ENCODE peak calls at places on chromosomes 16 and 17, in six cellular contexts. S is body of pancreas, V is spleen, A is NB4, X is esophagus squamous epithelium, G is IMR-90. Q is an unnamed sample.
A peak's percentile ranks its signal among the peaks of the same experiment; 100 is the strongest.

GRCh38 chr17:78369791-78370381 is 8.6 kb upstream of the PGS1 start:
- DNase-seq in S (no peak), V (peak; percentile 58), A (no peak), X (no peak), G (no peak), Q (no peak)

GRCh38 chr16:50066482-50067289 is 916 bp downstream of the HEATR3 start:
- DNase-seq in S (no peak), V (peak; percentile 62), A (no peak), X (no peak), G (no peak), Q (no peak)

GRCh38 chr17:72850410-72850809 is 242.1 kb downstream of the SLC39A11 start:
- DNase-seq in S (no peak), V (no peak), A (no peak), X (no peak), G (peak; percentile 84), Q (no peak)

GRCh38 chr17:50184611-50185398 is 16.6 kb downstream of the COL1A1 start:
- DNase-seq in S (no peak), V (no peak), A (peak; percentile 74), X (no peak), G (peak; percentile 62), Q (peak; percentile 78)

GRCh38 chr16:12801511-12802042 is 2.1 kb downstream of the CPPED1 start:
- DNase-seq in S (no peak), V (no peak), A (peak; percentile 95), X (no peak), G (peak; percentile 56), Q (no peak)

GRCh38 chr17:64687959-64688358 is 25.9 kb upstream of the SMURF2 start:
- DNase-seq in S (no peak), V (no peak), A (no peak), X (no peak), G (peak; percentile 80), Q (no peak)

GRCh38 chr16:74320707-74321106 is 24.1 kb downstream of the PSMD7 start:
- DNase-seq in S (peak; percentile 71), V (no peak), A (no peak), X (no peak), G (no peak), Q (no peak)

GRCh38 chr16:55452996-55453395 is 26.0 kb upstream of the MMP2 start:
- DNase-seq in S (no peak), V (no peak), A (no peak), X (no peak), G (no peak), Q (no peak)

GRCh38 chr17:2335726-2336214 is 487 bp downstream of the TSR1 start:
- DNase-seq in S (no peak), V (peak; percentile 72), A (peak; percentile 16), X (no peak), G (no peak), Q (peak; percentile 25)

GRCh38 chr17:65441053-65441635 is 120.3 kb downstream of the AXIN2 start:
- DNase-seq in S (no peak), V (no peak), A (no peak), X (no peak), G (no peak), Q (no peak)

GRCh38 chr17:12794919-12795517 is 5.7 kb downstream of the ARHGAP44 start:
- DNase-seq in S (no peak), V (no peak), A (no peak), X (no peak), G (no peak), Q (no peak)

GRCh38 chr16:9323170-9323569 is 231.7 kb downstream of the HAPSTR1 start:
- DNase-seq in S (peak; percentile 29), V (no peak), A (no peak), X (no peak), G (no peak), Q (no peak)

GRCh38 chr17:1629647-1630310 is 1.1 kb upstream of the SLC43A2 start:
- DNase-seq in S (peak; percentile 68), V (peak; percentile 96), A (peak; percentile 72), X (no peak), G (peak; percentile 33), Q (no peak)

GRCh38 chr16:54193013-54193655 is 93.5 kb downstream of the IRX3 start:
- DNase-seq in S (no peak), V (no peak), A (no peak), X (no peak), G (no peak), Q (no peak)

GRCh38 chr16:7185689-7186088 is 147.0 kb upstream of the RBFOX1 start:
- DNase-seq in S (no peak), V (no peak), A (no peak), X (no peak), G (no peak), Q (no peak)

GRCh38 chr16:88907768-88908167 is 41.3 kb upstream of the PABPN1L start:
- DNase-seq in S (no peak), V (no peak), A (no peak), X (no peak), G (peak; percentile 56), Q (no peak)

GRCh38 chr17:80025796-80026195 is 9.9 kb downstream of the TBC1D16 start:
- DNase-seq in S (no peak), V (no peak), A (no peak), X (no peak), G (peak; percentile 59), Q (no peak)

GRCh38 chr16:80570106-80570478 is 29.3 kb downstream of the DYNLRB2 start:
- DNase-seq in S (no peak), V (no peak), A (no peak), X (no peak), G (peak; percentile 37), Q (no peak)

GRCh38 chr16:27355610-27356009 is 41.8 kb downstream of the IL4R start:
- DNase-seq in S (peak; percentile 23), V (peak; percentile 87), A (peak; percentile 58), X (no peak), G (peak; percentile 22), Q (no peak)

GRCh38 chr16:16925432-16925831 is 545.3 kb downstream of the XYLT1 start:
- DNase-seq in S (no peak), V (no peak), A (no peak), X (no peak), G (no peak), Q (no peak)

GRCh38 chr16:28596840-28597691 is at the start of gene SULT1A2:
- DNase-seq in S (peak; percentile 84), V (peak; percentile 59), A (peak; percentile 51), X (no peak), G (no peak), Q (no peak)

GRCh38 chr16:50038756-50039529 is 13.9 kb downstream of the CNEP1R1 start:
- DNase-seq in S (no peak), V (no peak), A (peak; percentile 91), X (no peak), G (no peak), Q (no peak)

GRCh38 chr16:67296422-67296821 is 17.1 kb downstream of the PLEKHG4 start:
- DNase-seq in S (no peak), V (peak; percentile 35), A (no peak), X (no peak), G (peak; percentile 92), Q (no peak)

GRCh38 chr17:16122697-16123434 is 92.5 kb downstream of the NCOR1 start:
- DNase-seq in S (no peak), V (no peak), A (no peak), X (no peak), G (peak; percentile 45), Q (no peak)

DNA sequence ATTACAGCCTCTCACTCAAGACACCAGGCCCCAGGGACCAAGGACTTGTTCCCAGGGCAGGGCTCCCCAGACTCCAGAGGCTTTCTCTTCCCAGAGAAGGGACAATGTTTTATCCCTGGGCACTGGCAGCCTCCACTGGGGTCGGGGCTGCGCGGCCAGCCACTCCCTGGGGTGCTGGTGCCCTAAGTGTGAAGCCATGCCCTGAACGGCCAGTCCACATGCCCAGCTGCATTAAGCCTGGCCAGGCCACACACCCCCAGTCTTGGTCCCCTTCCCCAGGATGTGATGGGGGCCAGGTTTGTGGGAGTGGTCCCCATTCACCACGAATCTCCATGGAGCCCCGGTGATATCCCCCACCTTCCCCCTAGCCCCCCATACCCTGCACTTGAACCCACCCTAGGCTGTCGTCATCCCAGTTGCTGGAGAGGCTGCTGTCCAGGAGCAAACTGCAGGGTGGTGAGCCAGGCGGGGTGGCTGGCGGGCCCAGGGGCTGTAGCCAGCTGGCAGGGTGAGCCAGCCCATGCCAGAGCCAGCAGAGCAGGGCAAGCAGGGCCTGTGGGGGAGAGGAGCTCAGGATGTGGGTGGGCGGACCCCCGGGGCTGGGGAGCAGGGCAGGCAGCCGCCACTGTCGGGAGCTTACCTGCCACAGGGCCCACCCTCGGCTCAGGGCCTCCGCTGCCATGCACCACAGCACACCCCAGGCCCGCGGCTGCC is 4.6 kb downstream of the PAQR4 start:
- DNase-seq in S (no peak), V (no peak), A (no peak), X (no peak), G (no peak), Q (no peak)
- TF ChIP-seq POLR2A in S (no peak), V (no peak), A (no peak), X (no peak), G (no peak), Q (no peak)

GRCh38 chr17:59837362-59838195 is 55.2 kb downstream of the TUBD1 start:
- DNase-seq in S (peak; percentile 95), V (no peak), A (peak; percentile 98), X (peak; percentile 53), G (peak; percentile 100), Q (peak; percentile 60)
- TF ChIP-seq POLR2A in S (peak; percentile 81), V (peak; percentile 86), A (peak; percentile 94), X (peak; percentile 91), G (peak; percentile 99), Q (peak; percentile 76)

DNA sequence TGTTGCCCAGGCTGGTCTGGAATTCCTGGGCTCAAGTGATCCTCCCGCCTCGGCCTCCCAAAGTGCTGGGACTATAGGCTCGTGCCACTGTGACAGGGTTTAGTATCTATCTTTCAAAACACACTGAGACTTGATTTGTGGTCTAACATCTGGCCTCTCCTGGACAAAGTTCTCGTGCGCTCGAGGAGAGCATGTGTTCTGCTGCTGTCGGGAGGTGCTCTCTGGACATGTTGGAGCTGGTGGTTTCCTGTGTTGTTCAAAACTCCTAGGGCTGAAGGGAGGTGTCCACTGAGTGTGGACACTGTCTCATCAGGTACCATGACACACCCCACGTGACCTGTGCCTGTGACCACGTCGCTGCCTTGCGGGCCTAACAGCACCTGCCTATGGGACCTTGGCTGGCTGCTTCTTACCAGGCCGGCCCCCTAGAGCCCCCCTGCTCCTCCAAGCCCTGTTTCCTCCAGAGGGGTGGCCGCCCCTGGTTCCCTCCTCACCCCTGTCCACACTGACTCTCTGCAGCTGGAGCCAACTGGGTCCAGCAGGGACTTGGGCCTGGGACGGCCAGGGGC is 5.6 kb downstream of the RFNG start:
- DNase-seq in S (no peak), V (no peak), A (no peak), X (no peak), G (no peak), Q (no peak)
- TF ChIP-seq POLR2A in S (no peak), V (no peak), A (no peak), X (no peak), G (no peak), Q (no peak)

GRCh38 chr16:79261944-79262552 is 338.5 kb downstream of the MAF start:
- DNase-seq in S (no peak), V (no peak), A (no peak), X (no peak), G (no peak), Q (no peak)
- TF ChIP-seq POLR2A in S (no peak), V (no peak), A (no peak), X (no peak), G (no peak), Q (no peak)

GRCh38 chr16:2003827-2004641 is 5.6 kb downstream of the ZNF598 start:
- DNase-seq in S (peak; percentile 97), V (peak; percentile 97), A (peak; percentile 85), X (peak; percentile 49), G (peak; percentile 81), Q (peak; percentile 71)
- TF ChIP-seq POLR2A in S (no peak), V (no peak), A (no peak), X (no peak), G (no peak), Q (no peak)